ENCODE peak calls at places on chromosomes 5 and 9, in seven cellular contexts. One of them, this sample, is unnamed.

GRCh38 chr5:139725073-139725830 is 70.4 kb upstream of the PSD2 start:
- DNase-seq in spleen: peak
- DNase-seq in AG09309: no peak
- DNase-seq in stimulated activated CD4-positive, alpha-beta T cell treated with anti-CD3 and anti-CD28 coated beads, Interleukin-2, amount 100 ng/mL, for 48 hours: no peak
- DNase-seq in NCI-H510A: no peak
- DNase-seq in neural progenitor cell: no peak
- DNase-seq in PC-9: peak
- DNase-seq in this sample: no peak

GRCh38 chr9:19634881-19635280 is 154.0 kb downstream of the SLC24A2 start:
- DNase-seq in spleen: no peak
- DNase-seq in AG09309: no peak
- DNase-seq in stimulated activated CD4-positive, alpha-beta T cell treated with anti-CD3 and anti-CD28 coated beads, Interleukin-2, amount 100 ng/mL, for 48 hours: no peak
- DNase-seq in NCI-H510A: no peak
- DNase-seq in neural progenitor cell: no peak
- DNase-seq in PC-9: no peak
- DNase-seq in this sample: no peak

GRCh38 chr5:92662741-92663140 is 918.3 kb downstream of the NR2F1-AS1 start:
- DNase-seq in spleen: no peak
- DNase-seq in AG09309: no peak
- DNase-seq in stimulated activated CD4-positive, alpha-beta T cell treated with anti-CD3 and anti-CD28 coated beads, Interleukin-2, amount 100 ng/mL, for 48 hours: no peak
- DNase-seq in NCI-H510A: no peak
- DNase-seq in neural progenitor cell: no peak
- DNase-seq in PC-9: no peak
- DNase-seq in this sample: no peak

GRCh38 chr9:105912868-105913516 is 218.7 kb downstream of the TMEM38B start:
- DNase-seq in spleen: no peak
- DNase-seq in AG09309: no peak
- DNase-seq in stimulated activated CD4-positive, alpha-beta T cell treated with anti-CD3 and anti-CD28 coated beads, Interleukin-2, amount 100 ng/mL, for 48 hours: no peak
- DNase-seq in NCI-H510A: peak
- DNase-seq in neural progenitor cell: no peak
- DNase-seq in PC-9: peak
- DNase-seq in this sample: no peak

GRCh38 chr9:133834080-133834976 is 96.2 kb upstream of the SARDH start:
- DNase-seq in spleen: no peak
- DNase-seq in AG09309: no peak
- DNase-seq in stimulated activated CD4-positive, alpha-beta T cell treated with anti-CD3 and anti-CD28 coated beads, Interleukin-2, amount 100 ng/mL, for 48 hours: no peak
- DNase-seq in NCI-H510A: no peak
- DNase-seq in neural progenitor cell: no peak
- DNase-seq in PC-9: no peak
- DNase-seq in this sample: no peak

GRCh38 chr5:83991566-83992224 is 271.0 kb upstream of the HAPLN1 start:
- DNase-seq in spleen: no peak
- DNase-seq in AG09309: peak
- DNase-seq in stimulated activated CD4-positive, alpha-beta T cell treated with anti-CD3 and anti-CD28 coated beads, Interleukin-2, amount 100 ng/mL, for 48 hours: no peak
- DNase-seq in NCI-H510A: no peak
- DNase-seq in neural progenitor cell: no peak
- DNase-seq in PC-9: no peak
- DNase-seq in this sample: no peak

GRCh38 chr9:138072161-138072842 is 194.7 kb downstream of the CACNA1B start:
- DNase-seq in spleen: peak
- DNase-seq in AG09309: no peak
- DNase-seq in stimulated activated CD4-positive, alpha-beta T cell treated with anti-CD3 and anti-CD28 coated beads, Interleukin-2, amount 100 ng/mL, for 48 hours: no peak
- DNase-seq in NCI-H510A: no peak
- DNase-seq in neural progenitor cell: no peak
- DNase-seq in PC-9: no peak
- DNase-seq in this sample: no peak

GRCh38 chr9:29798599-29798998 is 2225.3 kb upstream of the C9orf72 start:
- DNase-seq in spleen: no peak
- DNase-seq in AG09309: no peak
- DNase-seq in stimulated activated CD4-positive, alpha-beta T cell treated with anti-CD3 and anti-CD28 coated beads, Interleukin-2, amount 100 ng/mL, for 48 hours: no peak
- DNase-seq in NCI-H510A: no peak
- DNase-seq in neural progenitor cell: no peak
- DNase-seq in PC-9: no peak
- DNase-seq in this sample: no peak

GRCh38 chr5:158722940-158723339 is 376.8 kb downstream of the EBF1 start:
- DNase-seq in spleen: no peak
- DNase-seq in AG09309: no peak
- DNase-seq in stimulated activated CD4-positive, alpha-beta T cell treated with anti-CD3 and anti-CD28 coated beads, Interleukin-2, amount 100 ng/mL, for 48 hours: no peak
- DNase-seq in NCI-H510A: no peak
- DNase-seq in neural progenitor cell: peak
- DNase-seq in PC-9: no peak
- DNase-seq in this sample: no peak

GRCh38 chr9:16275795-16276624 is 594.5 kb downstream of the BNC2 start:
- DNase-seq in spleen: no peak
- DNase-seq in AG09309: no peak
- DNase-seq in stimulated activated CD4-positive, alpha-beta T cell treated with anti-CD3 and anti-CD28 coated beads, Interleukin-2, amount 100 ng/mL, for 48 hours: no peak
- DNase-seq in NCI-H510A: no peak
- DNase-seq in neural progenitor cell: no peak
- DNase-seq in PC-9: no peak
- DNase-seq in this sample: no peak

GRCh38 chr5:41517909-41518308 is 7.5 kb upstream of the PLCXD3 start:
- DNase-seq in spleen: no peak
- DNase-seq in AG09309: no peak
- DNase-seq in stimulated activated CD4-positive, alpha-beta T cell treated with anti-CD3 and anti-CD28 coated beads, Interleukin-2, amount 100 ng/mL, for 48 hours: no peak
- DNase-seq in NCI-H510A: no peak
- DNase-seq in neural progenitor cell: no peak
- DNase-seq in PC-9: no peak
- DNase-seq in this sample: no peak

GRCh38 chr5:121055586-121055985 is 591.5 kb downstream of the PRR16 start:
- DNase-seq in spleen: no peak
- DNase-seq in AG09309: no peak
- DNase-seq in stimulated activated CD4-positive, alpha-beta T cell treated with anti-CD3 and anti-CD28 coated beads, Interleukin-2, amount 100 ng/mL, for 48 hours: no peak
- DNase-seq in NCI-H510A: no peak
- DNase-seq in neural progenitor cell: no peak
- DNase-seq in PC-9: no peak
- DNase-seq in this sample: no peak

GRCh38 chr5:6837519-6838110 is 124.4 kb downstream of the TENT4A start:
- DNase-seq in spleen: no peak
- DNase-seq in AG09309: no peak
- DNase-seq in stimulated activated CD4-positive, alpha-beta T cell treated with anti-CD3 and anti-CD28 coated beads, Interleukin-2, amount 100 ng/mL, for 48 hours: peak
- DNase-seq in NCI-H510A: no peak
- DNase-seq in neural progenitor cell: no peak
- DNase-seq in PC-9: peak
- DNase-seq in this sample: no peak

GRCh38 chr5:141681695-141682641 is at the start of gene ARAP3:
- DNase-seq in spleen: peak
- DNase-seq in AG09309: no peak
- DNase-seq in stimulated activated CD4-positive, alpha-beta T cell treated with anti-CD3 and anti-CD28 coated beads, Interleukin-2, amount 100 ng/mL, for 48 hours: peak
- DNase-seq in NCI-H510A: peak
- DNase-seq in neural progenitor cell: peak
- DNase-seq in PC-9: peak
- DNase-seq in this sample: no peak

GRCh38 chr5:101068298-101068697 is 165.2 kb upstream of the ST8SIA4 start:
- DNase-seq in spleen: no peak
- DNase-seq in AG09309: no peak
- DNase-seq in stimulated activated CD4-positive, alpha-beta T cell treated with anti-CD3 and anti-CD28 coated beads, Interleukin-2, amount 100 ng/mL, for 48 hours: no peak
- DNase-seq in NCI-H510A: no peak
- DNase-seq in neural progenitor cell: no peak
- DNase-seq in PC-9: no peak
- DNase-seq in this sample: no peak

GRCh38 chr5:149932445-149933350 is 11.9 kb downstream of the PDE6A start:
- DNase-seq in spleen: peak
- DNase-seq in AG09309: no peak
- DNase-seq in stimulated activated CD4-positive, alpha-beta T cell treated with anti-CD3 and anti-CD28 coated beads, Interleukin-2, amount 100 ng/mL, for 48 hours: no peak
- DNase-seq in NCI-H510A: peak
- DNase-seq in neural progenitor cell: peak
- DNase-seq in PC-9: peak
- DNase-seq in this sample: no peak

GRCh38 chr5:120599576-120599975 is 135.5 kb downstream of the PRR16 start:
- DNase-seq in spleen: no peak
- DNase-seq in AG09309: no peak
- DNase-seq in stimulated activated CD4-positive, alpha-beta T cell treated with anti-CD3 and anti-CD28 coated beads, Interleukin-2, amount 100 ng/mL, for 48 hours: no peak
- DNase-seq in NCI-H510A: no peak
- DNase-seq in neural progenitor cell: no peak
- DNase-seq in PC-9: peak
- DNase-seq in this sample: no peak

GRCh38 chr9:95605826-95606555 is 89.2 kb upstream of the PTCH1 start:
- DNase-seq in spleen: no peak
- DNase-seq in AG09309: no peak
- DNase-seq in stimulated activated CD4-positive, alpha-beta T cell treated with anti-CD3 and anti-CD28 coated beads, Interleukin-2, amount 100 ng/mL, for 48 hours: no peak
- DNase-seq in NCI-H510A: no peak
- DNase-seq in neural progenitor cell: peak
- DNase-seq in PC-9: no peak
- DNase-seq in this sample: no peak

GRCh38 chr5:169289520-169289919 is 11.4 kb downstream of the SLIT3 start:
- DNase-seq in spleen: no peak
- DNase-seq in AG09309: no peak
- DNase-seq in stimulated activated CD4-positive, alpha-beta T cell treated with anti-CD3 and anti-CD28 coated beads, Interleukin-2, amount 100 ng/mL, for 48 hours: no peak
- DNase-seq in NCI-H510A: no peak
- DNase-seq in neural progenitor cell: peak
- DNase-seq in PC-9: no peak
- DNase-seq in this sample: no peak

GRCh38 chr5:94017579-94017978 is 276.2 kb upstream of the POU5F2 start:
- DNase-seq in spleen: no peak
- DNase-seq in AG09309: no peak
- DNase-seq in stimulated activated CD4-positive, alpha-beta T cell treated with anti-CD3 and anti-CD28 coated beads, Interleukin-2, amount 100 ng/mL, for 48 hours: no peak
- DNase-seq in NCI-H510A: no peak
- DNase-seq in neural progenitor cell: no peak
- DNase-seq in PC-9: no peak
- DNase-seq in this sample: no peak

GRCh38 chr9:2411459-2412215 is 209.9 kb upstream of the VLDLR start:
- DNase-seq in spleen: no peak
- DNase-seq in AG09309: peak
- DNase-seq in stimulated activated CD4-positive, alpha-beta T cell treated with anti-CD3 and anti-CD28 coated beads, Interleukin-2, amount 100 ng/mL, for 48 hours: no peak
- DNase-seq in NCI-H510A: no peak
- DNase-seq in neural progenitor cell: peak
- DNase-seq in PC-9: peak
- DNase-seq in this sample: no peak

GRCh38 chr9:34331191-34331590 is 1.8 kb downstream of the NUDT2 start:
- DNase-seq in spleen: no peak
- DNase-seq in AG09309: no peak
- DNase-seq in stimulated activated CD4-positive, alpha-beta T cell treated with anti-CD3 and anti-CD28 coated beads, Interleukin-2, amount 100 ng/mL, for 48 hours: no peak
- DNase-seq in NCI-H510A: no peak
- DNase-seq in neural progenitor cell: no peak
- DNase-seq in PC-9: no peak
- DNase-seq in this sample: no peak

GRCh38 chr9:95078934-95079333 is 238.6 kb downstream of the FANCC start:
- DNase-seq in spleen: peak
- DNase-seq in AG09309: no peak
- DNase-seq in stimulated activated CD4-positive, alpha-beta T cell treated with anti-CD3 and anti-CD28 coated beads, Interleukin-2, amount 100 ng/mL, for 48 hours: no peak
- DNase-seq in NCI-H510A: peak
- DNase-seq in neural progenitor cell: peak
- DNase-seq in PC-9: no peak
- DNase-seq in this sample: no peak

GRCh38 chr9:12631866-12632265 is 61.3 kb upstream of the TYRP1 start:
- DNase-seq in spleen: no peak
- DNase-seq in AG09309: no peak
- DNase-seq in stimulated activated CD4-positive, alpha-beta T cell treated with anti-CD3 and anti-CD28 coated beads, Interleukin-2, amount 100 ng/mL, for 48 hours: no peak
- DNase-seq in NCI-H510A: no peak
- DNase-seq in neural progenitor cell: no peak
- DNase-seq in PC-9: no peak
- DNase-seq in this sample: no peak

GRCh38 chr9:112348257-112348992 is 15.0 kb upstream of the PTBP3 start:
- DNase-seq in spleen: peak
- DNase-seq in AG09309: no peak
- DNase-seq in stimulated activated CD4-positive, alpha-beta T cell treated with anti-CD3 and anti-CD28 coated beads, Interleukin-2, amount 100 ng/mL, for 48 hours: peak
- DNase-seq in NCI-H510A: no peak
- DNase-seq in neural progenitor cell: peak
- DNase-seq in PC-9: peak
- DNase-seq in this sample: peak

GRCh38 chr5:139644001-139644456 is 4.1 kb upstream of the CXXC5 start:
- DNase-seq in spleen: peak
- DNase-seq in AG09309: no peak
- DNase-seq in stimulated activated CD4-positive, alpha-beta T cell treated with anti-CD3 and anti-CD28 coated beads, Interleukin-2, amount 100 ng/mL, for 48 hours: no peak
- DNase-seq in NCI-H510A: no peak
- DNase-seq in neural progenitor cell: no peak
- DNase-seq in PC-9: no peak
- DNase-seq in this sample: no peak

GRCh38 chr9:110545705-110546104 is 33.8 kb downstream of the SVEP1 start:
- DNase-seq in spleen: no peak
- DNase-seq in AG09309: no peak
- DNase-seq in stimulated activated CD4-positive, alpha-beta T cell treated with anti-CD3 and anti-CD28 coated beads, Interleukin-2, amount 100 ng/mL, for 48 hours: no peak
- DNase-seq in NCI-H510A: no peak
- DNase-seq in neural progenitor cell: peak
- DNase-seq in PC-9: no peak
- DNase-seq in this sample: no peak

GRCh38 chr9:119160559-119160958 is 208.7 kb downstream of the BRINP1 start:
- DNase-seq in spleen: no peak
- DNase-seq in AG09309: no peak
- DNase-seq in stimulated activated CD4-positive, alpha-beta T cell treated with anti-CD3 and anti-CD28 coated beads, Interleukin-2, amount 100 ng/mL, for 48 hours: no peak
- DNase-seq in NCI-H510A: no peak
- DNase-seq in neural progenitor cell: no peak
- DNase-seq in PC-9: no peak
- DNase-seq in this sample: no peak

GRCh38 chr5:53856491-53856890 is 296.1 kb downstream of the NDUFS4 start:
- DNase-seq in spleen: no peak
- DNase-seq in AG09309: no peak
- DNase-seq in stimulated activated CD4-positive, alpha-beta T cell treated with anti-CD3 and anti-CD28 coated beads, Interleukin-2, amount 100 ng/mL, for 48 hours: no peak
- DNase-seq in NCI-H510A: no peak
- DNase-seq in neural progenitor cell: no peak
- DNase-seq in PC-9: no peak
- DNase-seq in this sample: no peak

GRCh38 chr9:136614967-136615623 is 47.6 kb upstream of the EGFL7 start:
- DNase-seq in spleen: no peak
- DNase-seq in AG09309: no peak
- DNase-seq in stimulated activated CD4-positive, alpha-beta T cell treated with anti-CD3 and anti-CD28 coated beads, Interleukin-2, amount 100 ng/mL, for 48 hours: no peak
- DNase-seq in NCI-H510A: no peak
- DNase-seq in neural progenitor cell: peak
- DNase-seq in PC-9: no peak
- DNase-seq in this sample: no peak

GRCh38 chr5:117657591-117657990 is 1083.0 kb upstream of the SEMA6A start:
- DNase-seq in spleen: no peak
- DNase-seq in AG09309: no peak
- DNase-seq in stimulated activated CD4-positive, alpha-beta T cell treated with anti-CD3 and anti-CD28 coated beads, Interleukin-2, amount 100 ng/mL, for 48 hours: no peak
- DNase-seq in NCI-H510A: no peak
- DNase-seq in neural progenitor cell: no peak
- DNase-seq in PC-9: no peak
- DNase-seq in this sample: no peak

GRCh38 chr5:60403343-60404006 is 296.5 kb downstream of the DEPDC1B start:
- DNase-seq in spleen: no peak
- DNase-seq in AG09309: no peak
- DNase-seq in stimulated activated CD4-positive, alpha-beta T cell treated with anti-CD3 and anti-CD28 coated beads, Interleukin-2, amount 100 ng/mL, for 48 hours: no peak
- DNase-seq in NCI-H510A: no peak
- DNase-seq in neural progenitor cell: no peak
- DNase-seq in PC-9: no peak
- DNase-seq in this sample: no peak

GRCh38 chr5:91103353-91104061 is 279.6 kb downstream of the ARRDC3 start:
- DNase-seq in spleen: no peak
- DNase-seq in AG09309: peak
- DNase-seq in stimulated activated CD4-positive, alpha-beta T cell treated with anti-CD3 and anti-CD28 coated beads, Interleukin-2, amount 100 ng/mL, for 48 hours: no peak
- DNase-seq in NCI-H510A: no peak
- DNase-seq in neural progenitor cell: no peak
- DNase-seq in PC-9: no peak
- DNase-seq in this sample: no peak

GRCh38 chr5:73312146-73312871 is 136.3 kb downstream of the FOXD1 start:
- DNase-seq in spleen: no peak
- DNase-seq in AG09309: peak
- DNase-seq in stimulated activated CD4-positive, alpha-beta T cell treated with anti-CD3 and anti-CD28 coated beads, Interleukin-2, amount 100 ng/mL, for 48 hours: no peak
- DNase-seq in NCI-H510A: no peak
- DNase-seq in neural progenitor cell: peak
- DNase-seq in PC-9: no peak
- DNase-seq in this sample: no peak

GRCh38 chr5:16245249-16245648 is 65.7 kb upstream of the MARCHF11 start:
- DNase-seq in spleen: no peak
- DNase-seq in AG09309: no peak
- DNase-seq in stimulated activated CD4-positive, alpha-beta T cell treated with anti-CD3 and anti-CD28 coated beads, Interleukin-2, amount 100 ng/mL, for 48 hours: no peak
- DNase-seq in NCI-H510A: no peak
- DNase-seq in neural progenitor cell: no peak
- DNase-seq in PC-9: no peak
- DNase-seq in this sample: no peak